ENCODE peak calls at places on chromosomes 11 and 22, in four cellular contexts. One of them, this sample, is unnamed.

GRCh38 chr22:50498322-50498861 is 9.1 kb downstream of the LMF2 start:
- DNase-seq in K562: peak; percentile 67
- DNase-seq in HL-60: no peak
- DNase-seq in GM12878: no peak
- DNase-seq in this sample: no peak

GRCh38 chr11:87437844-87438223 is 400.1 kb downstream of the TMEM135 start:
- DNase-seq in GM12878: no peak
- DNase-seq in HL-60: no peak
- DNase-seq in K562: no peak
- DNase-seq in this sample: no peak

GRCh38 chr22:24969588-24970301 is 17.2 kb downstream of the KIAA1671 start:
- DNase-seq in K562: no peak
- DNase-seq in GM12878: no peak
- DNase-seq in HL-60: no peak
- DNase-seq in this sample: no peak

GRCh38 chr22:30046716-30047363 is 33.4 kb upstream of the HORMAD2 start:
- DNase-seq in K562: no peak
- DNase-seq in HL-60: no peak
- DNase-seq in GM12878: no peak
- DNase-seq in this sample: no peak

GRCh38 chr11:70807195-70807543 is 408.8 kb downstream of the CTTN start:
- DNase-seq in HL-60: no peak
- DNase-seq in K562: no peak
- DNase-seq in GM12878: no peak
- DNase-seq in this sample: no peak

GRCh38 chr11:33772300-33772699 is 2.0 kb downstream of the FBXO3 start:
- DNase-seq in K562: peak; percentile 22
- DNase-seq in HL-60: no peak
- DNase-seq in GM12878: no peak
- DNase-seq in this sample: no peak

GRCh38 chr22:27876684-27877083 is 42.4 kb downstream of the PITPNB start:
- DNase-seq in K562: no peak
- DNase-seq in HL-60: no peak
- DNase-seq in GM12878: no peak
- DNase-seq in this sample: no peak

GRCh38 chr11:119389611-119390254 is 8.2 kb upstream of the USP2 start:
- DNase-seq in GM12878: no peak
- DNase-seq in HL-60: no peak
- DNase-seq in K562: peak; percentile 28
- DNase-seq in this sample: no peak

GRCh38 chr11:133134561-133135173 is 397.6 kb downstream of the OPCML start:
- DNase-seq in K562: peak; percentile 60
- DNase-seq in GM12878: peak; percentile 16
- DNase-seq in HL-60: peak; percentile 20
- DNase-seq in this sample: peak; percentile 35

GRCh38 chr11:65606876-65607613 is 7.0 kb downstream of the MAP3K11 start:
- DNase-seq in K562: peak; percentile 79
- DNase-seq in HL-60: no peak
- DNase-seq in GM12878: no peak
- DNase-seq in this sample: peak; percentile 65

GRCh38 chr11:111604392-111605009 is 2.3 kb downstream of the SIK2 start:
- DNase-seq in K562: peak; percentile 45
- DNase-seq in GM12878: peak; percentile 23
- DNase-seq in HL-60: no peak
- DNase-seq in this sample: no peak

GRCh38 chr11:8934735-8935478 is 2.2 kb upstream of the C11orf16 start:
- DNase-seq in K562: no peak
- DNase-seq in GM12878: no peak
- DNase-seq in HL-60: no peak
- DNase-seq in this sample: no peak

GRCh38 chr11:70546179-70546940 is 148.0 kb downstream of the CTTN start:
- DNase-seq in HL-60: no peak
- DNase-seq in GM12878: no peak
- DNase-seq in K562: no peak
- DNase-seq in this sample: no peak

GRCh38 chr11:27472398-27473016 is at the start of gene LGR4:
- DNase-seq in HL-60: peak; percentile 55
- DNase-seq in K562: peak; percentile 94
- DNase-seq in GM12878: no peak
- DNase-seq in this sample: peak; percentile 73

GRCh38 chr11:128299132-128299726 is 288.1 kb downstream of the ETS1 start:
- DNase-seq in HL-60: no peak
- DNase-seq in K562: no peak
- DNase-seq in GM12878: peak; percentile 76
- DNase-seq in this sample: no peak

GRCh38 chr11:109745996-109746625 is 324.1 kb downstream of the C11orf87 start:
- DNase-seq in HL-60: no peak
- DNase-seq in K562: no peak
- DNase-seq in GM12878: no peak
- DNase-seq in this sample: no peak

GRCh38 chr11:64009710-64010109 is 23.5 kb downstream of the OTUB1 start:
- DNase-seq in K562: no peak
- DNase-seq in GM12878: no peak
- DNase-seq in HL-60: no peak
- DNase-seq in this sample: no peak

GRCh38 chr11:67416416-67417335 is 1.2 kb downstream of the CARNS1 start:
- DNase-seq in GM12878: no peak
- DNase-seq in HL-60: no peak
- DNase-seq in K562: no peak
- DNase-seq in this sample: no peak

GRCh38 chr22:48187272-48187855 is 1424.9 kb downstream of the TBC1D22A start:
- DNase-seq in K562: no peak
- DNase-seq in GM12878: no peak
- DNase-seq in HL-60: no peak
- DNase-seq in this sample: no peak

GRCh38 chr11:33916736-33917135 is 24.9 kb upstream of the LMO2 start:
- DNase-seq in HL-60: no peak
- DNase-seq in K562: no peak
- DNase-seq in GM12878: no peak
- DNase-seq in this sample: no peak

GRCh38 chr22:42902875-42903510 is 45.9 kb upstream of the ARFGAP3 start:
- DNase-seq in K562: no peak
- DNase-seq in HL-60: no peak
- DNase-seq in GM12878: no peak
- DNase-seq in this sample: no peak

GRCh38 chr11:69928124-69928523 is 108.9 kb upstream of the FGF3 start:
- DNase-seq in GM12878: no peak
- DNase-seq in HL-60: no peak
- DNase-seq in K562: no peak
- DNase-seq in this sample: no peak

GRCh38 chr22:50315289-50316113 is 8.1 kb upstream of the PLXNB2 start:
- DNase-seq in GM12878: no peak
- DNase-seq in K562: no peak
- DNase-seq in HL-60: peak; percentile 64
- DNase-seq in this sample: no peak

GRCh38 chr11:80365315-80365714 is 924.5 kb upstream of the TENM4 start:
- DNase-seq in K562: no peak
- DNase-seq in GM12878: no peak
- DNase-seq in HL-60: no peak
- DNase-seq in this sample: no peak

GRCh38 chr22:47715866-47716578 is 953.6 kb downstream of the TBC1D22A start:
- DNase-seq in K562: peak; percentile 12
- DNase-seq in HL-60: no peak
- DNase-seq in GM12878: no peak
- DNase-seq in this sample: no peak

GRCh38 chr11:30445056-30445455 is 122.2 kb downstream of the ARL14EP start:
- DNase-seq in HL-60: no peak
- DNase-seq in K562: no peak
- DNase-seq in GM12878: no peak
- DNase-seq in this sample: no peak

GRCh38 chr11:38784164-38784563 is 2186.1 kb upstream of the RAG2 start:
- DNase-seq in HL-60: no peak
- DNase-seq in K562: no peak
- DNase-seq in GM12878: no peak
- DNase-seq in this sample: no peak

GRCh38 chr11:40421187-40421586 is 1038.3 kb downstream of the LRRC4C start:
- DNase-seq in HL-60: no peak
- DNase-seq in K562: no peak
- DNase-seq in GM12878: no peak
- DNase-seq in this sample: no peak

GRCh38 chr22:48919851-48920589 is 907.7 kb downstream of the BRD1 start:
- DNase-seq in K562: no peak
- DNase-seq in GM12878: no peak
- DNase-seq in HL-60: no peak
- DNase-seq in this sample: no peak

GRCh38 chr11:9656864-9657263 is 7.0 kb upstream of the SWAP70 start:
- DNase-seq in K562: no peak
- DNase-seq in HL-60: no peak
- DNase-seq in GM12878: no peak
- DNase-seq in this sample: no peak

GRCh38 chr11:74487875-74488274 is 5.6 kb downstream of the LIPT2 start:
- DNase-seq in GM12878: no peak
- DNase-seq in HL-60: no peak
- DNase-seq in K562: no peak
- DNase-seq in this sample: no peak

GRCh38 chr22:22171357-22172218 is 73.0 kb upstream of the VPREB1 start:
- DNase-seq in HL-60: no peak
- DNase-seq in K562: peak; percentile 64
- DNase-seq in GM12878: no peak
- DNase-seq in this sample: no peak

GRCh38 chr11:104668797-104669463 is 229.3 kb downstream of the CASP12 start:
- DNase-seq in K562: no peak
- DNase-seq in GM12878: no peak
- DNase-seq in HL-60: no peak
- DNase-seq in this sample: no peak

GRCh38 chr22:18050065-18050464 is 25.7 kb upstream of the MICAL3 start:
- DNase-seq in K562: no peak
- DNase-seq in HL-60: no peak
- DNase-seq in GM12878: no peak
- DNase-seq in this sample: no peak

GRCh38 chr11:67113231-67113721 is 5.8 kb upstream of the KDM2A start:
- DNase-seq in K562: no peak
- DNase-seq in GM12878: peak; percentile 79
- DNase-seq in HL-60: no peak
- DNase-seq in this sample: peak; percentile 53

GRCh38 chr22:39176067-39176621 is 23.7 kb upstream of the CBX7 start:
- DNase-seq in GM12878: no peak
- DNase-seq in HL-60: no peak
- DNase-seq in K562: no peak
- DNase-seq in this sample: no peak

DNA sequence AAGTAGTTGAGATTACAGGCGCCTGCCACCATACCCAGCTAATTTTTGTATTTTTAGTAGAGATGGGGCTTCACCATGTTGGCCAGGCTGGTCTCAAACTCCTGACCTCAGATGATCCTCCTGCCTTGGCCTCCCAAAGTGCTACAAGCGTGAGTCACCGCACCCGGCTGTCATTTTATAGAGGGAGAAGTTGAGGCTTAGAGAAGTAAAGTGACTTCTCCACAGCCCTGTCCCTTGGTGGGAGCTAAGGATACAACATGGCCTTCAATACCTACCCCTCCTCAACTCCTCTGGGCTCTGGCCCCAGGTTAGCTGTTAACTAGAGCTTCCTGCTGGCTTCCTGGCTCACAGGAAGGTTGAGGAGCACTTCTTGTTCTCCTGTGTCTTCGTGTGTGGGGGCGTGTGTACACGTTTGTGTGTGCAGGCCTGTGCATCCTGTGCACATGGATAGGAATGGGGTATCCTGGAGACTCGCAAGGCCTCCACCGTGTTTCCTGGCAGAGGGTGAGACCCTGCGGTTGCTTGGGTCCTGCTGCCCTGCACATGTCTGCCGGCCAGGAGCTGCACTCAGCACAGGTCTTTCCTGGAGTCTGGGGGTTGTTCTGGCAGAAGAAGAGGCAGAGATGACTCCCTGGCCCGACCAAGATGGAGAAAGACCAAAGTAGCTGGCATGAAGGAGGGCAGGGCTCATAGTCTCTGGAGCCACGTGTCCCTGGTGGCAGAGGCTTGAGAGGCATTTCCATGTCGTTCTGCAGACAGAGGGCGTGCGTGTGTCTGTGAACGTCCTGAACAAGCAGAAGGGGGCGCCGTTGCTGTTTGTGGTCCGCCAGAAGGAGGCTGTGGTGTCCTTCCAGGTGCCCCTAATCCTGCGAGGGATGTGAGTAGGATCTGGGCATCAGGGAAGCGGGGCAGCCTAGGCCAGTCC is 2.4 kb downstream of the SIDT2 start:
- DNase-seq in GM12878: peak; percentile 46
- DNase-seq in HL-60: peak; percentile 76
- DNase-seq in K562: peak; percentile 65
- DNase-seq in this sample: peak; percentile 64
- TF ChIP-seq POLR2AphosphoS5 in GM12878: no peak
- TF ChIP-seq POLR2AphosphoS5 in HL-60: no peak
- TF ChIP-seq POLR2AphosphoS5 in K562: peak; percentile 30
- TF ChIP-seq POLR2AphosphoS5 in this sample: no peak

GRCh38 chr11:94769897-94770296 is 1.7 kb downstream of the AMOTL1 start:
- DNase-seq in HL-60: no peak
- DNase-seq in K562: no peak
- DNase-seq in GM12878: no peak
- DNase-seq in this sample: no peak

GRCh38 chr11:94767292-94767690 is 865 bp upstream of the AMOTL1 start:
- DNase-seq in K562: peak; percentile 34
- DNase-seq in GM12878: no peak
- DNase-seq in HL-60: no peak
- DNase-seq in this sample: no peak

GRCh38 chr11:94768602-94769511 is 701 bp downstream of the AMOTL1 start:
- DNase-seq in HL-60: no peak
- DNase-seq in K562: peak; percentile 55
- DNase-seq in GM12878: no peak
- DNase-seq in this sample: peak; percentile 18

GRCh38 chr11:94767701-94768601 is at the start of gene AMOTL1:
- DNase-seq in HL-60: peak; percentile 31
- DNase-seq in GM12878: no peak
- DNase-seq in K562: peak; percentile 73
- DNase-seq in this sample: peak; percentile 39

GRCh38 chr11:94766656-94767291 is 1.4 kb upstream of the AMOTL1 start:
- DNase-seq in K562: no peak
- DNase-seq in HL-60: no peak
- DNase-seq in GM12878: no peak
- DNase-seq in this sample: no peak
- TF ChIP-seq SPI1 in K562: no peak
- TF ChIP-seq SPI1 in HL-60: no peak
- TF ChIP-seq SPI1 in GM12878: no peak
- TF ChIP-seq SPI1 in this sample: no peak

GRCh38 chr11:75715688-75716087 is 1.9 kb upstream of the MOGAT2 start:
- DNase-seq in GM12878: no peak
- DNase-seq in HL-60: no peak
- DNase-seq in K562: no peak
- DNase-seq in this sample: no peak
- TF ChIP-seq POLR2AphosphoS5 in GM12878: no peak
- TF ChIP-seq POLR2AphosphoS5 in HL-60: no peak
- TF ChIP-seq POLR2AphosphoS5 in K562: no peak
- TF ChIP-seq POLR2AphosphoS5 in this sample: no peak

GRCh38 chr22:37623075-37624016 is 14.7 kb downstream of the GGA1 start:
- DNase-seq in HL-60: no peak
- DNase-seq in K562: peak; percentile 72
- DNase-seq in GM12878: no peak
- DNase-seq in this sample: peak; percentile 84
- TF ChIP-seq SPI1 in HL-60: no peak
- TF ChIP-seq SPI1 in K562: no peak
- TF ChIP-seq SPI1 in GM12878: no peak
- TF ChIP-seq SPI1 in this sample: no peak

GRCh38 chr11:62577046-62577708 is 3.5 kb upstream of the EEF1G start:
- DNase-seq in K562: no peak
- DNase-seq in HL-60: no peak
- DNase-seq in GM12878: no peak
- DNase-seq in this sample: no peak
- TF ChIP-seq POLR2AphosphoS5 in K562: no peak
- TF ChIP-seq POLR2AphosphoS5 in HL-60: no peak
- TF ChIP-seq POLR2AphosphoS5 in GM12878: no peak
- TF ChIP-seq POLR2AphosphoS5 in this sample: no peak

This sample was measured in GM12891.